ENCODE peak calls at places on chromosomes 16 and 17, in six cellular contexts. One of them, this sample, is unnamed.

GRCh38 chr17:40417258-40417608 is 463 bp downstream of the TOP2A start:
- DNase-seq in MG63: peak
- DNase-seq in HepG2: peak
- DNase-seq in foreskin fibroblast: peak
- DNase-seq in PC-3: no peak
- DNase-seq in upper lobe of right lung: no peak
- DNase-seq in this sample: peak

GRCh38 chr16:85304337-85304736 is 192.1 kb upstream of the CIBAR2 start:
- DNase-seq in MG63: no peak
- DNase-seq in foreskin fibroblast: no peak
- DNase-seq in HepG2: no peak
- DNase-seq in PC-3: no peak
- DNase-seq in upper lobe of right lung: no peak
- DNase-seq in this sample: no peak

GRCh38 chr17:7589204-7589868 is 558 bp downstream of the SOX15 start:
- DNase-seq in PC-3: peak
- DNase-seq in HepG2: no peak
- DNase-seq in upper lobe of right lung: peak
- DNase-seq in foreskin fibroblast: peak
- DNase-seq in MG63: no peak
- DNase-seq in this sample: peak

GRCh38 chr16:72530434-72530833 is 358.5 kb upstream of the PMFBP1 start:
- DNase-seq in foreskin fibroblast: peak
- DNase-seq in upper lobe of right lung: no peak
- DNase-seq in MG63: no peak
- DNase-seq in PC-3: peak
- DNase-seq in HepG2: no peak
- DNase-seq in this sample: peak

GRCh38 chr17:16506188-16506587 is 14.2 kb upstream of the LRRC75A start:
- DNase-seq in upper lobe of right lung: no peak
- DNase-seq in foreskin fibroblast: no peak
- DNase-seq in HepG2: no peak
- DNase-seq in MG63: no peak
- DNase-seq in PC-3: no peak
- DNase-seq in this sample: no peak

GRCh38 chr16:47387026-47387734 is 73.7 kb downstream of the ITFG1 start:
- DNase-seq in foreskin fibroblast: no peak
- DNase-seq in HepG2: peak
- DNase-seq in PC-3: no peak
- DNase-seq in MG63: no peak
- DNase-seq in upper lobe of right lung: no peak
- DNase-seq in this sample: no peak

GRCh38 chr17:69734656-69735055 is 320.2 kb downstream of the MAP2K6 start:
- DNase-seq in MG63: no peak
- DNase-seq in PC-3: no peak
- DNase-seq in upper lobe of right lung: no peak
- DNase-seq in foreskin fibroblast: peak
- DNase-seq in HepG2: no peak
- DNase-seq in this sample: no peak

GRCh38 chr16:78489631-78490030 is 390.2 kb downstream of the WWOX start:
- DNase-seq in foreskin fibroblast: no peak
- DNase-seq in HepG2: no peak
- DNase-seq in MG63: no peak
- DNase-seq in upper lobe of right lung: no peak
- DNase-seq in PC-3: no peak
- DNase-seq in this sample: no peak

GRCh38 chr16:58640949-58641348 is 11.3 kb upstream of the CNOT1 start:
- DNase-seq in HepG2: no peak
- DNase-seq in foreskin fibroblast: no peak
- DNase-seq in MG63: no peak
- DNase-seq in upper lobe of right lung: no peak
- DNase-seq in PC-3: no peak
- DNase-seq in this sample: no peak

GRCh38 chr16:75758215-75758614 is 31.9 kb upstream of the CPHXL start:
- DNase-seq in HepG2: no peak
- DNase-seq in foreskin fibroblast: peak
- DNase-seq in PC-3: no peak
- DNase-seq in MG63: peak
- DNase-seq in upper lobe of right lung: no peak
- DNase-seq in this sample: no peak

GRCh38 chr17:49343273-49343672 is 18.8 kb downstream of the ZNF652 start:
- DNase-seq in MG63: peak
- DNase-seq in PC-3: peak
- DNase-seq in upper lobe of right lung: no peak
- DNase-seq in foreskin fibroblast: peak
- DNase-seq in HepG2: no peak
- DNase-seq in this sample: peak

GRCh38 chr17:49926886-49927285 is 42.1 kb upstream of the DLX4 start:
- DNase-seq in upper lobe of right lung: no peak
- DNase-seq in HepG2: no peak
- DNase-seq in PC-3: no peak
- DNase-seq in MG63: peak
- DNase-seq in foreskin fibroblast: peak
- DNase-seq in this sample: no peak

GRCh38 chr17:44065668-44066203 is 735 bp downstream of the LSM12 start:
- DNase-seq in foreskin fibroblast: no peak
- DNase-seq in upper lobe of right lung: no peak
- DNase-seq in HepG2: no peak
- DNase-seq in PC-3: peak
- DNase-seq in MG63: no peak
- DNase-seq in this sample: no peak

GRCh38 chr17:64083571-64084085 is 46.3 kb downstream of the ERN1 start:
- DNase-seq in upper lobe of right lung: no peak
- DNase-seq in MG63: no peak
- DNase-seq in foreskin fibroblast: no peak
- DNase-seq in PC-3: no peak
- DNase-seq in HepG2: no peak
- DNase-seq in this sample: no peak

GRCh38 chr17:64083093-64083492 is 46.9 kb downstream of the ERN1 start:
- DNase-seq in foreskin fibroblast: no peak
- DNase-seq in HepG2: no peak
- DNase-seq in MG63: no peak
- DNase-seq in PC-3: no peak
- DNase-seq in upper lobe of right lung: no peak
- DNase-seq in this sample: no peak

GRCh38 chr17:64080174-64080618 is 49.7 kb downstream of the ERN1 start:
- DNase-seq in HepG2: peak
- DNase-seq in MG63: no peak
- DNase-seq in PC-3: no peak
- DNase-seq in foreskin fibroblast: no peak
- DNase-seq in upper lobe of right lung: no peak
- DNase-seq in this sample: no peak

GRCh38 chr17:64084086-64084939 is 45.6 kb downstream of the ERN1 start:
- DNase-seq in HepG2: peak
- DNase-seq in foreskin fibroblast: peak
- DNase-seq in upper lobe of right lung: no peak
- DNase-seq in PC-3: peak
- DNase-seq in MG63: peak
- DNase-seq in this sample: peak

DNA sequence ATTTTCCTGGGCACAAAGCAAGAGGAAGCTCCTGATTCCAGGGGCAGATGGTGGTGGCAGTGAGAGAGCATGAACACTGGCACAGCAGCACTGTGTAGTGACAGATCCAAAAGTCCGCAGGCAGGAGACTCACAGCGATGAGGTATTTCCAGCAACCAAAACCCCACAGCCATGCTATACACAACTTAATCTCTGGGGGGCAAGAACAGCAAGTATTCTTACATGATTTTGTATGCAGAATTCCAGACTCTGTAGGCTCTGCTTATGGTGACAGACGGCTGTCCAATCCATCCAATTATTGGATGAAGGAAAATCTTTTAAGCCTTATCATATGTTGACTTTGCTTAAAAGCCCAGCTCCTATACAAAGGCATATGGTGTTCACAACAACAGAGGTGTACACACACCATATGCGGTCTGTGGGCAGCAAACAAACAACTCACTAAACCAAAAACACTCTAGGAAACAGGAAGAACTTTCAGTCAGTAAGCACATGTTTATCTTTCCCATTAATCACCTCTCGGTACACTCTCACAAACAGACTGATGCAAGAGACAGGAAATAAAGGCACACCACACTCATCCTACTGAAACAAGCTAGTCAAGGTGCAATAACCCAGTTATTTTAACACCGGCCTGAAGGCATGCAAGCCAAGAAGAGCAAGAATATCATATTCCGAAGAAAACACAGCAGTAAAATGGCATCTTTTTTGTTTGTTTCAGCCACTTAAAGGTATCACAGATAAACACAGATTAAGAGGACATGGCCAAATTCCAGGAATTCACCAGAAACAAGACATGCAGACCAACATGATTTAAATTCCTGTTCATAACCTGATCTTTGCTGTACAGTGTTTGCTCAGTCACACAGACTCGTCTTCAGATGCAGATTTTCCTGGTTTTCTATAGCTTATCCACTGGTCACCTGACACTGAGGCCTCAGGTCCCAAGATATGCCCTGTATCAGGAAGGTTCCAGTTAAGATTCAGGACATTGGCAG is 47.8 kb downstream of the ERN1 start:
- DNase-seq in PC-3: peak
- DNase-seq in foreskin fibroblast: peak
- DNase-seq in HepG2: peak
- DNase-seq in MG63: no peak
- DNase-seq in upper lobe of right lung: no peak
- DNase-seq in this sample: peak
- H3K4me3 ChIP-seq in PC-3: peak
- H3K4me3 ChIP-seq in foreskin fibroblast: no peak
- H3K4me3 ChIP-seq in HepG2: peak
- H3K4me3 ChIP-seq in MG63: no peak
- H3K4me3 ChIP-seq in upper lobe of right lung: no peak
- H3K4me3 ChIP-seq in this sample: no peak

DNA sequence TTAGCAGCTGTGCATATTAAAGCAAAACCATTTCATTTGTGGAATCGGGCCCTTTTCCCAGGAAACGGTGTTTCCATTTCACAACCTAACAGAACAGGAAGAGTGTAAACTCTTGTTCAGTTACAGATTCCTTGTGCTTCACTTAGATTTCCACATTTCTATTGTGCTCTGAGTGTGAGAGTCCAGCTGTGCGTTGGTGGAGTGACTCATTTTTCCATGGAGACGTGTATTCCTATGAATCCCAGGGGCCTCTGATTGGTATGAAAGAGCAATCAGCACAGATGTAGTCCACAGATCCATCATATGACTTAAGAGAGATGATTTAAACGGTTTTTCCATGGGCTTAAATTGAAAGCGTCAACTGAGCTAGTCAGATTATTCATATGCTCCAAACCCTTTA is 13.3 kb upstream of the CAVIN1 start:
- DNase-seq in upper lobe of right lung: no peak
- DNase-seq in foreskin fibroblast: peak
- DNase-seq in MG63: peak
- DNase-seq in PC-3: no peak
- DNase-seq in HepG2: peak
- DNase-seq in this sample: peak
- H3K4me3 ChIP-seq in upper lobe of right lung: no peak
- H3K4me3 ChIP-seq in foreskin fibroblast: no peak
- H3K4me3 ChIP-seq in MG63: no peak
- H3K4me3 ChIP-seq in PC-3: no peak
- H3K4me3 ChIP-seq in HepG2: no peak
- H3K4me3 ChIP-seq in this sample: no peak

DNA sequence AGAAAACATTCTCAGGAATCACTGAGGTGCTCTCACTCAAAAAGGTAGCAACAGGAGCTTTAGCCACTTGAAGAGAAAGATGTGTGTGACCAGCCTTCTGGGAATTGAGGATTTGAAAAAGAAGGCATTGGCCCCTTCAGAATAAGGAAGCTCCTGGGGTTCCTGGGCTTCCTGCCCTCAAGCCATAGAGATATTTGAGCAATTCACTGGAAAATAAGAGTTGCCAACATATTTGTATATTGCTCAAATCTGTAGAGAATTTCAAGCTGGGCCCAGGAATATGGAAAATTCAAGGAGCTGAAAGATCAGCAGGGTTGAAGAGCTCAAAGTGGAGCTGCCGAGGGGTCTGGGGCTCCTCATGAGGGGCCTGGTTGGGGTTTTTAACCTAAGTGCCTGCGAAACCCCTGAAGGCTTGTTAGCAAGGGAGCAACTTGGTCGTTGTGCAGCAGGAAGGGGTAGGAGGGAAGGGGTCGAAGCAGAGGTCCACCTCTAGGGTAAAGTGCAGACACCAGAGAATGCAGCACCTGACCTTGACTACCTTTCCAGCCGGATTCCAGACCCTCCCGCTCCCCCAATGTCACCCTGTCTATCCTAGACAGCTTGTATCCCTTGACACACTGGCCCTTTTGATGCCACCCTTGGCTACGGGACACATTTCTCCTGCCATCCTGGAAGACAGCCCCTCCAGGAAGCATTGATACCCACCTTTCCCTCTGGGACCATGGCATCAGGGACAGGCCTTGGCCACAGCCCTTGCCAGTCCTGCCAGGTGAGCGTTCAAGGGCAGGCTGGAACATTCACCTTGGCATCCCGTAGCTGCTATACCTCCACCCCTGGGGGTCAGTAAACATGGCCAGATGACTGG is 67.6 kb upstream of the SREBF1 start:
- DNase-seq in foreskin fibroblast: no peak
- DNase-seq in upper lobe of right lung: no peak
- DNase-seq in PC-3: no peak
- DNase-seq in MG63: peak
- DNase-seq in HepG2: peak
- DNase-seq in this sample: no peak
- H3K4me3 ChIP-seq in foreskin fibroblast: no peak
- H3K4me3 ChIP-seq in upper lobe of right lung: no peak
- H3K4me3 ChIP-seq in PC-3: no peak
- H3K4me3 ChIP-seq in MG63: no peak
- H3K4me3 ChIP-seq in HepG2: no peak
- H3K4me3 ChIP-seq in this sample: no peak

DNA sequence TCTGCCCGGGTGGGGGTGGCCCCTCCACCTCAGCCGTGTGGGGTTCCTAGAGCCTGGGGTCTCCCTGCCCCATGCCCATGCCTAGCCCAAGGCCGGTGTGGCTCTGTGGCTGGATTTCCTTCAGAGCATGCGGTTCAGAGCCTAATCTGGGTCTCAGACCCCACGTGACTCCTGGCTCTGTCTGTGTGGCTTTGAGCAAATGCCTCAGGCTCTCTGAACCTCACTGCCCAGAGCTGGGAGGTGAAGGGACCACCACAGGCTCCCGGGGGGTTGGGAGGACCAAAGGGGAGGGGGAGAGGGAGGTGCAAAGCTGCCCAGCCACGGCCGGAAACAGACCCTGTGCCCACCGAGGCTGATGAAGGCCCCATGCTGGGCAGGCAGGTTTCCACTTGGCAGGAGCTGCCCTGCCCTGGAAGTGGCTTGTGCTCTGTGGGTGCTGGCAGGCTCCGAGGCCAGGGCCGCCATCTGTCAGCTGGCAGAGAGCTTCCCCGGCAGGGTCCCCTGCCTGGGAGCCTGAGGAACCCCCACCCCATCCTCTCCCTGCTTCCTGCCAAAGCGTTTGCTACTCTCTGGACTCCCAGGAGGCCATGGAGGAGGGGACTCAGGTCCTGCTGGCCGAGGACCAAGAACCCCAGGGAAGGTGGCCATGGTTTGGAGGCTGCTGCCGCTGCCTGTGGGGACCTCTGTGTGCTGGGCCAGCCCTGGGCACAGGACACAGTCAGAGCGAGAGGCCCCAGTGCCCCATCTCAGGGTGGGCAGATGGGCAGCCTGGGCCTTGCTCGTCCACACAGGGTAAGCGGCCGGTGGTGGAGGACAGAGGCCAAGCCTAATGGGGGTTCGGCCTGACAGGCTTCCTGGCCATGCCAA is 4.0 kb downstream of the CDH15 start:
- DNase-seq in PC-3: no peak
- DNase-seq in MG63: peak
- DNase-seq in foreskin fibroblast: no peak
- DNase-seq in upper lobe of right lung: no peak
- DNase-seq in HepG2: no peak
- DNase-seq in this sample: no peak
- H3K4me3 ChIP-seq in PC-3: no peak
- H3K4me3 ChIP-seq in MG63: no peak
- H3K4me3 ChIP-seq in foreskin fibroblast: no peak
- H3K4me3 ChIP-seq in upper lobe of right lung: no peak
- H3K4me3 ChIP-seq in HepG2: no peak
- H3K4me3 ChIP-seq in this sample: no peak